ENCODE peak calls at places on chromosomes 5 and 9, in five cellular contexts. One of them, this sample, is unnamed.

GRCh38 chr5:116575635-116576042 is 1.0 kb upstream of the SEMA6A start:
- DNase-seq in lung: no peak
- DNase-seq in NB4: peak
- DNase-seq in progenitor cell of endocrine pancreas: peak
- DNase-seq in GM12891: peak
- DNase-seq in this sample: no peak

GRCh38 chr5:132001647-132002561 is 9.6 kb downstream of the ACSL6 start:
- DNase-seq in GM12891: no peak
- DNase-seq in NB4: peak
- DNase-seq in lung: no peak
- DNase-seq in progenitor cell of endocrine pancreas: no peak
- DNase-seq in this sample: no peak

GRCh38 chr5:130710596-130710995 is 454.5 kb downstream of the HINT1 start:
- DNase-seq in progenitor cell of endocrine pancreas: no peak
- DNase-seq in NB4: no peak
- DNase-seq in lung: no peak
- DNase-seq in GM12891: no peak
- DNase-seq in this sample: no peak

GRCh38 chr5:178232124-178232919 is at the start of gene PHYKPL:
- DNase-seq in NB4: peak
- DNase-seq in GM12891: peak
- DNase-seq in lung: peak
- DNase-seq in progenitor cell of endocrine pancreas: peak
- DNase-seq in this sample: no peak

GRCh38 chr5:111774525-111774924 is 17.5 kb upstream of the NREP start:
- DNase-seq in lung: peak
- DNase-seq in progenitor cell of endocrine pancreas: no peak
- DNase-seq in NB4: peak
- DNase-seq in GM12891: no peak
- DNase-seq in this sample: no peak

GRCh38 chr5:40154194-40154593 is 525.5 kb upstream of the PTGER4 start:
- DNase-seq in lung: no peak
- DNase-seq in progenitor cell of endocrine pancreas: no peak
- DNase-seq in NB4: no peak
- DNase-seq in GM12891: no peak
- DNase-seq in this sample: no peak

GRCh38 chr5:68464424-68464823 is 248.9 kb downstream of the PIK3R1 start:
- DNase-seq in lung: no peak
- DNase-seq in GM12891: no peak
- DNase-seq in NB4: peak
- DNase-seq in progenitor cell of endocrine pancreas: no peak
- DNase-seq in this sample: no peak

GRCh38 chr9:127918201-127919107 is 1.6 kb upstream of the ST6GALNAC4 start:
- DNase-seq in lung: no peak
- DNase-seq in NB4: peak
- DNase-seq in progenitor cell of endocrine pancreas: no peak
- DNase-seq in GM12891: no peak
- DNase-seq in this sample: no peak

GRCh38 chr9:98707158-98708102 is 1.3 kb downstream of the GABBR2 start:
- DNase-seq in GM12891: peak
- DNase-seq in NB4: peak
- DNase-seq in lung: peak
- DNase-seq in progenitor cell of endocrine pancreas: peak
- DNase-seq in this sample: no peak

GRCh38 chr5:80481019-80481893 is 6.6 kb upstream of the FAM151B start:
- DNase-seq in progenitor cell of endocrine pancreas: no peak
- DNase-seq in lung: peak
- DNase-seq in NB4: peak
- DNase-seq in GM12891: peak
- DNase-seq in this sample: no peak

GRCh38 chr5:33303696-33304095 is 137.1 kb upstream of the TARS1 start:
- DNase-seq in GM12891: no peak
- DNase-seq in lung: no peak
- DNase-seq in NB4: no peak
- DNase-seq in progenitor cell of endocrine pancreas: no peak
- DNase-seq in this sample: no peak

GRCh38 chr5:121503111-121503840 is 348.4 kb upstream of the FTMT start:
- DNase-seq in GM12891: no peak
- DNase-seq in lung: peak
- DNase-seq in progenitor cell of endocrine pancreas: no peak
- DNase-seq in NB4: peak
- DNase-seq in this sample: peak

GRCh38 chr5:81183811-81184748 is 49.0 kb upstream of the CKMT2 start:
- DNase-seq in GM12891: no peak
- DNase-seq in progenitor cell of endocrine pancreas: no peak
- DNase-seq in lung: no peak
- DNase-seq in NB4: no peak
- DNase-seq in this sample: no peak

GRCh38 chr9:24552526-24552925 is 6.8 kb upstream of the IZUMO3 start:
- DNase-seq in lung: no peak
- DNase-seq in GM12891: no peak
- DNase-seq in NB4: no peak
- DNase-seq in progenitor cell of endocrine pancreas: no peak
- DNase-seq in this sample: no peak

GRCh38 chr9:70255521-70255920 is 3.3 kb upstream of the SMC5 start:
- DNase-seq in NB4: no peak
- DNase-seq in GM12891: no peak
- DNase-seq in lung: no peak
- DNase-seq in progenitor cell of endocrine pancreas: no peak
- DNase-seq in this sample: no peak

GRCh38 chr5:67372887-67373286 is 176.3 kb upstream of the CD180 start:
- DNase-seq in progenitor cell of endocrine pancreas: no peak
- DNase-seq in lung: no peak
- DNase-seq in NB4: no peak
- DNase-seq in GM12891: no peak
- DNase-seq in this sample: no peak

GRCh38 chr5:16385516-16386090 is 80.0 kb downstream of the ZNF622 start:
- DNase-seq in NB4: no peak
- DNase-seq in GM12891: no peak
- DNase-seq in lung: no peak
- DNase-seq in progenitor cell of endocrine pancreas: no peak
- DNase-seq in this sample: no peak

GRCh38 chr9:95729066-95729465 is 146.4 kb upstream of the ERCC6L2 start:
- DNase-seq in GM12891: no peak
- DNase-seq in lung: no peak
- DNase-seq in NB4: no peak
- DNase-seq in progenitor cell of endocrine pancreas: no peak
- DNase-seq in this sample: no peak

GRCh38 chr5:83253731-83254130 is 176.4 kb downstream of the XRCC4 start:
- DNase-seq in NB4: no peak
- DNase-seq in progenitor cell of endocrine pancreas: no peak
- DNase-seq in GM12891: no peak
- DNase-seq in lung: no peak
- DNase-seq in this sample: no peak

GRCh38 chr5:53882637-53883036 is 322.2 kb downstream of the NDUFS4 start:
- DNase-seq in GM12891: no peak
- DNase-seq in progenitor cell of endocrine pancreas: no peak
- DNase-seq in lung: no peak
- DNase-seq in NB4: no peak
- DNase-seq in this sample: no peak

GRCh38 chr5:132437604-132438275 is 52.8 kb downstream of the IRF1 start:
- DNase-seq in GM12891: peak
- DNase-seq in lung: peak
- DNase-seq in NB4: peak
- DNase-seq in progenitor cell of endocrine pancreas: no peak
- DNase-seq in this sample: no peak

GRCh38 chr5:74056789-74057164 is 430.8 kb downstream of the ARHGEF28 start:
- DNase-seq in NB4: peak
- DNase-seq in lung: no peak
- DNase-seq in progenitor cell of endocrine pancreas: no peak
- DNase-seq in GM12891: no peak
- DNase-seq in this sample: no peak

GRCh38 chr9:99296375-99296951 is 74.4 kb downstream of the SEC61B start:
- DNase-seq in NB4: no peak
- DNase-seq in GM12891: peak
- DNase-seq in progenitor cell of endocrine pancreas: no peak
- DNase-seq in lung: no peak
- DNase-seq in this sample: no peak

GRCh38 chr9:114898741-114899140 is 31.6 kb downstream of the TNFSF8 start:
- DNase-seq in lung: no peak
- DNase-seq in GM12891: peak
- DNase-seq in NB4: peak
- DNase-seq in progenitor cell of endocrine pancreas: no peak
- DNase-seq in this sample: peak

GRCh38 chr9:93984860-93985259 is 29.7 kb upstream of the BARX1 start:
- DNase-seq in GM12891: no peak
- DNase-seq in progenitor cell of endocrine pancreas: no peak
- DNase-seq in NB4: no peak
- DNase-seq in lung: no peak
- DNase-seq in this sample: no peak

GRCh38 chr9:131097948-131098278 is 1.6 kb downstream of the AIF1L start:
- DNase-seq in GM12891: no peak
- DNase-seq in NB4: no peak
- DNase-seq in lung: no peak
- DNase-seq in progenitor cell of endocrine pancreas: no peak
- DNase-seq in this sample: no peak

GRCh38 chr5:65062684-65063083 is 294.0 kb downstream of the CWC27 start:
- DNase-seq in NB4: peak
- DNase-seq in progenitor cell of endocrine pancreas: no peak
- DNase-seq in lung: no peak
- DNase-seq in GM12891: no peak
- DNase-seq in this sample: no peak

GRCh38 chr9:138063033-138063432 is 185.5 kb downstream of the CACNA1B start:
- DNase-seq in lung: no peak
- DNase-seq in NB4: no peak
- DNase-seq in progenitor cell of endocrine pancreas: no peak
- DNase-seq in GM12891: no peak
- DNase-seq in this sample: no peak

GRCh38 chr9:90326219-90326618 is 316.4 kb downstream of the DIRAS2 start:
- DNase-seq in progenitor cell of endocrine pancreas: no peak
- DNase-seq in lung: no peak
- DNase-seq in GM12891: no peak
- DNase-seq in NB4: no peak
- DNase-seq in this sample: no peak

GRCh38 chr9:12464910-12465512 is 228.2 kb upstream of the TYRP1 start:
- DNase-seq in lung: no peak
- DNase-seq in GM12891: no peak
- DNase-seq in progenitor cell of endocrine pancreas: no peak
- DNase-seq in NB4: peak
- DNase-seq in this sample: peak

GRCh38 chr9:36135791-36136276 is 699 bp upstream of the GLIPR2 start:
- DNase-seq in lung: no peak
- DNase-seq in NB4: no peak
- DNase-seq in GM12891: no peak
- DNase-seq in progenitor cell of endocrine pancreas: no peak
- DNase-seq in this sample: no peak

GRCh38 chr5:168531191-168531590 is 2.1 kb downstream of the FBLL1 start:
- DNase-seq in progenitor cell of endocrine pancreas: no peak
- DNase-seq in GM12891: no peak
- DNase-seq in lung: no peak
- DNase-seq in NB4: no peak
- DNase-seq in this sample: no peak

GRCh38 chr9:123318961-123319421 is 37.0 kb upstream of the CRB2 start:
- DNase-seq in GM12891: no peak
- DNase-seq in NB4: no peak
- DNase-seq in progenitor cell of endocrine pancreas: no peak
- DNase-seq in lung: no peak
- DNase-seq in this sample: no peak

GRCh38 chr5:37774912-37775483 is 64.8 kb downstream of the GDNF start:
- DNase-seq in NB4: peak
- DNase-seq in GM12891: no peak
- DNase-seq in lung: no peak
- DNase-seq in progenitor cell of endocrine pancreas: no peak
- DNase-seq in this sample: no peak

GRCh38 chr5:178589180-178590140 is 733 bp downstream of the COL23A1 start:
- DNase-seq in GM12891: peak
- DNase-seq in NB4: peak
- DNase-seq in lung: no peak
- DNase-seq in progenitor cell of endocrine pancreas: peak
- DNase-seq in this sample: no peak

This sample was measured in SK-N-MC.